ENCODE peak calls at places on chromosomes 1 and 21, in six cellular contexts. H, A, E, S, D and G are unnamed samples.
A peak's percentile ranks its signal among the peaks of the same experiment; 100 is the strongest.

GRCh38 chr21:21806711-21807597 is 808.7 kb downstream of the NCAM2 start:
- DNase-seq in H (no peak), A (no peak), E (no peak), S (no peak), D (no peak), G (no peak)

GRCh38 chr1:179753061-179753460 is 10.0 kb downstream of the FAM163A start:
- DNase-seq in H (no peak), A (no peak), E (no peak), S (no peak), D (no peak), G (no peak)

GRCh38 chr1:17046043-17046657 is 7.7 kb downstream of the SDHB start:
- DNase-seq in H (no peak), A (no peak), E (no peak), S (peak; percentile 55), D (peak; percentile 9), G (peak; percentile 31)

GRCh38 chr1:95321516-95321915 is 87.5 kb downstream of the RWDD3 start:
- DNase-seq in H (no peak), A (no peak), E (no peak), S (no peak), D (no peak), G (no peak)

GRCh38 chr1:11045428-11046269 is 1.4 kb downstream of the MASP2 start:
- DNase-seq in H (no peak), A (no peak), E (peak; percentile 89), S (peak; percentile 55), D (no peak), G (no peak)

GRCh38 chr1:25503551-25504426 is 39.6 kb upstream of the LDLRAP1 start:
- DNase-seq in H (peak; percentile 76), A (peak; percentile 53), E (peak; percentile 92), S (peak; percentile 62), D (no peak), G (no peak)

GRCh38 chr1:240765732-240766363 is 153.9 kb upstream of the GREM2 start:
- DNase-seq in H (peak; percentile 75), A (no peak), E (no peak), S (no peak), D (no peak), G (peak; percentile 62)

GRCh38 chr1:89688607-89689006 is 55.7 kb downstream of the LRRC8C start:
- DNase-seq in H (no peak), A (no peak), E (no peak), S (no peak), D (no peak), G (no peak)

GRCh38 chr1:230186003-230186863 is 119.2 kb downstream of the GALNT2 start:
- DNase-seq in H (peak; percentile 72), A (no peak), E (peak; percentile 85), S (no peak), D (peak; percentile 26), G (peak; percentile 85)

GRCh38 chr1:153390938-153391710 is at the start of gene S100A8:
- DNase-seq in H (peak; percentile 13), A (peak; percentile 59), E (no peak), S (peak; percentile 38), D (no peak), G (no peak)

GRCh38 chr1:61506944-61507343 is 218.0 kb downstream of the TM2D1 start:
- DNase-seq in H (no peak), A (no peak), E (no peak), S (no peak), D (no peak), G (no peak)

GRCh38 chr1:209728466-209728865 is 23.8 kb downstream of the HSD11B1 start:
- DNase-seq in H (no peak), A (peak; percentile 48), E (no peak), S (no peak), D (no peak), G (no peak)

GRCh38 chr1:62481681-62482080 is 44.8 kb downstream of the USP1 start:
- DNase-seq in H (no peak), A (no peak), E (no peak), S (no peak), D (no peak), G (no peak)

GRCh38 chr1:218090459-218090858 is 194.6 kb upstream of the RRP15 start:
- DNase-seq in H (no peak), A (no peak), E (no peak), S (no peak), D (no peak), G (no peak)

GRCh38 chr1:215877452-215877951 is 310.4 kb downstream of the KCTD3 start:
- DNase-seq in H (no peak), A (no peak), E (no peak), S (no peak), D (no peak), G (no peak)

GRCh38 chr21:33849839-33850238 is 65.8 kb downstream of the ATP5PO start:
- DNase-seq in H (no peak), A (no peak), E (no peak), S (no peak), D (no peak), G (no peak)

GRCh38 chr1:169102567-169102966 is 3.9 kb upstream of the ATP1B1 start:
- DNase-seq in H (peak; percentile 60), A (peak; percentile 38), E (no peak), S (peak; percentile 64), D (peak; percentile 41), G (peak; percentile 75)

GRCh38 chr1:163337631-163338030 is 15.9 kb downstream of the NUF2 start:
- DNase-seq in H (no peak), A (no peak), E (no peak), S (no peak), D (no peak), G (peak; percentile 45)
- H3K4me3 ChIP-seq in H (no peak overlapping the region), A (no peak overlapping the region), E (no peak overlapping the region), S (no peak overlapping the region), D (no peak overlapping the region), G (no peak overlapping the region)

GRCh38 chr1:94228640-94229375 is 8.6 kb downstream of the ARHGAP29 start:
- DNase-seq in H (no peak), A (no peak), E (no peak), S (no peak), D (no peak), G (no peak)
- H3K27ac ChIP-seq in H (peak overlapping the region; percentile 85), A (no peak overlapping the region), E (no peak overlapping the region), S (no peak overlapping the region), D (no peak overlapping the region), G (peak overlapping the region; percentile 1)

GRCh38 chr1:43197343-43198127 is 25.4 kb downstream of the CFAP57 start:
- DNase-seq in H (no peak), A (no peak), E (no peak), S (no peak), D (no peak), G (no peak)
- TF ChIP-seq CTCF in H (no peak), A (no peak), E (peak; percentile 47), S (no peak), D (no peak), G (no peak)

DNA sequence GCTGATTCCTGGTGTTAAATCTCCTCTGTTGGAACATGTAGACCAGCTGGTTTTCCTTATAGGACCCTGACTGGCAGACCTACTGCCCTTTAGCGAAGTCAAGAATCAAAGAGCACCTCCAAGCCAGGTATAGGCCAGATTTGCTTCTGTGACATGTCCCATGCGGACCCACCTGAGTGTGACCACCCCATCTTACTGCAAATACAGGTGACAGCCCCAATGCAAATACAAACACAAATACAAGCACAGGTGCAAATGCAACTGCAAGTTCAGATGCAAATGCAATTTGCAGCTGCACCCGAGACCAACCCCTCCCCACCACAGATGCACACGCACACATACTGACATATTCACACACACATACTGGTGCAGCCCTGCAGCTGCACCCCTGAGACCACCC is 72.3 kb downstream of the SIK1 start:
- DNase-seq in H (no peak), A (no peak), E (no peak), S (no peak), D (no peak), G (no peak)
- H3K4me3 ChIP-seq in H (no peak overlapping the region), A (no peak overlapping the region), E (no peak overlapping the region), S (no peak overlapping the region), D (no peak overlapping the region), G (no peak overlapping the region)

GRCh38 chr1:2405588-2406295 is 6.6 kb downstream of the PEX10 start:
- DNase-seq in H (no peak), A (no peak), E (no peak), S (no peak), D (no peak), G (peak; percentile 45)

GRCh38 chr1:2404142-2404889 is 8.0 kb downstream of the PEX10 start:
- DNase-seq in H (no peak), A (no peak), E (no peak), S (no peak), D (no peak), G (no peak)

GRCh38 chr1:2406451-2407041 is 5.8 kb downstream of the PEX10 start:
- DNase-seq in H (no peak), A (no peak), E (peak; percentile 72), S (no peak), D (no peak), G (no peak)

GRCh38 chr1:2403273-2403672 is 9.1 kb downstream of the PEX10 start:
- DNase-seq in H (no peak), A (no peak), E (no peak), S (no peak), D (no peak), G (no peak)

GRCh38 chr1:2404890-2405511 is 7.4 kb downstream of the PEX10 start:
- DNase-seq in H (no peak), A (no peak), E (no peak), S (no peak), D (no peak), G (peak; percentile 33)
- H3K27ac ChIP-seq in H (no peak overlapping the region), A (no peak overlapping the region), E (no peak overlapping the region), S (peak overlapping the region; percentile 21), D (no peak overlapping the region), G (peak overlapping the region; percentile 34)

DNA sequence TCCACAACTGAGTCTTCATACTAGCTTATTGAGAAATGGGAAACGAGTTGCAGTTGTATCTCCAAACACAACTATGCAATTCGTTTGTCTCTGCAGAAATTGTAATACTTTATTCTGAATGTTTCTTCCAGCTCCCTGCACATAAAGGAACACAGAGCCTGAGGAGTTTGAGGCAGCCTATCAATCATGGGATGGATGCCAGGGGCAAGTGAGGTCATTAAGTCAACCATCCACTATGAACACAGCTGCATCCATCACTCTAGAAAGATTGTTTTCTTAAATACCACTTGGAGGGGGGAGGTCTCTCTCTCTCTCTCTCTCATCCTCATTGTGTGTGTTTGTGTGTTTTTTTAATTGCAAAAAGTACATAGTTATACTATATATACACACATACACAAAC is 2.9 kb upstream of the PSMB2 start:
- DNase-seq in H (no peak), A (no peak), E (no peak), S (no peak), D (no peak), G (no peak)
- TF ChIP-seq CTCF in H (no peak), A (no peak), E (no peak), S (no peak), D (no peak), G (no peak)

DNA sequence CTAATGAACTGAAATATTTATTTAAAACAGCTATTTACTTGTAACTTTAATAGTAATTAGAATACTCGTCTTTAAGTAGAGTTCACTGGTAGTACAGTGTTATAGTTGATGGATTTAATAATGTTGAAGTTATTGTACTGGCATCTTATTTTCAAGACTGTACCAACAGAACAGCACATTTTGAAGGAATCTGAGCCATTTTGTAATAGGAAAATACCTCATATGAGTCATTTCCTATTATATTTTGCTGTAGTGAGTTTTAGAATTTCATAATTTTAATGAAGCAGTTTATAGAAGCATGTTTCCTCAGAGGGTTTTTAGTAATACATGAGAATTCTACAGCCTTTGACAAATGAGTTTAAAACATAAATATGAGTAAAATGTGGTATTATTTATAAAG is 258.3 kb downstream of the OLFM3 start:
- DNase-seq in H (no peak), A (no peak), E (no peak), S (no peak), D (no peak), G (no peak)
- H3K4me3 ChIP-seq in H (no peak overlapping the region), A (no peak overlapping the region), E (no peak overlapping the region), S (no peak overlapping the region), D (no peak overlapping the region), G (no peak overlapping the region)